ENCODE peak calls at places on chromosome 22, in six cellular contexts. V is COR-L47; Z is breast epithelium; A is T-helper 9 cell; C is activated CD8-positive, alpha-beta memory T cell treated with anti-CD3 and anti-CD28 coated beads, Interleukin-2, amount 50 U/mL, for 4 hours; Q is OCI-LY7. P is an unnamed sample.
A peak's percentile ranks its signal among the peaks of the same experiment; 100 is the strongest.

GRCh38 chr22:39214383-39215069 is 30.3 kb downstream of the PDGFB start:
- DNase-seq in V (no peak), Z (peak; percentile 62), A (no peak), C (no peak), Q (no peak), P (no peak)

GRCh38 chr22:44191036-44191454 is 10.3 kb downstream of the PARVG start:
- DNase-seq in V (no peak), Z (no peak), A (no peak), C (no peak), Q (no peak), P (no peak)

GRCh38 chr22:27992294-27993165 is 73.5 kb upstream of the PITPNB start:
- DNase-seq in V (no peak), Z (no peak), A (no peak), C (no peak), Q (no peak), P (peak; percentile 47)

GRCh38 chr22:35329114-35329847 is 29.6 kb downstream of the TOM1 start:
- DNase-seq in V (no peak), Z (no peak), A (no peak), C (no peak), Q (no peak), P (no peak)

GRCh38 chr22:49296561-49296960 is 531.1 kb downstream of the BRD1 start:
- DNase-seq in V (no peak), Z (peak; percentile 4), A (no peak), C (no peak), Q (no peak), P (peak; percentile 40)

GRCh38 chr22:45422237-45422983 is 8.9 kb downstream of the RIBC2 start:
- DNase-seq in V (no peak), Z (no peak), A (no peak), C (no peak), Q (no peak), P (no peak)

GRCh38 chr22:42662114-42663021 is 13.2 kb upstream of the CYB5R3 start:
- DNase-seq in V (peak; percentile 48), Z (peak; percentile 64), A (peak; percentile 87), C (peak; percentile 82), Q (peak; percentile 85), P (peak; percentile 85)

GRCh38 chr22:44336962-44337657 is 24.4 kb upstream of the SHISAL1 start:
- DNase-seq in V (peak; percentile 62), Z (no peak), A (no peak), C (no peak), Q (no peak), P (no peak)

GRCh38 chr22:49566141-49566541 is 261.5 kb downstream of the BRD1 start:
- DNase-seq in V (no peak), Z (no peak), A (no peak), C (no peak), Q (no peak), P (no peak)

GRCh38 chr22:35205956-35206355 is 51.3 kb upstream of the HMGXB4 start:
- DNase-seq in V (no peak), Z (no peak), A (no peak), C (no peak), Q (no peak), P (no peak)

GRCh38 chr22:28115426-28115825 is 196.4 kb upstream of the PITPNB start:
- DNase-seq in V (no peak), Z (no peak), A (no peak), C (no peak), Q (no peak), P (no peak)

GRCh38 chr22:46866591-46866990 is 104.1 kb downstream of the TBC1D22A start:
- DNase-seq in V (no peak), Z (no peak), A (no peak), C (no peak), Q (no peak), P (no peak)

GRCh38 chr22:19477321-19478085 is 1.5 kb downstream of the UFD1 start:
- DNase-seq in V (no peak), Z (no peak), A (no peak), C (no peak), Q (peak; percentile 43), P (no peak)

GRCh38 chr22:49330421-49331222 is 497.1 kb downstream of the BRD1 start:
- DNase-seq in V (no peak), Z (peak; percentile 12), A (no peak), C (no peak), Q (no peak), P (no peak)

GRCh38 chr22:50252081-50253045 is 1.3 kb upstream of the HDAC10 start:
- DNase-seq in V (peak; percentile 40), Z (peak; percentile 76), A (peak; percentile 57), C (peak; percentile 73), Q (peak; percentile 68), P (peak; percentile 77)

GRCh38 chr22:33922268-33922667 is 2.0 kb upstream of the LARGE1 start:
- DNase-seq in V (no peak), Z (peak; percentile 22), A (no peak), C (no peak), Q (peak; percentile 52), P (peak; percentile 36)

GRCh38 chr22:17944205-17944725 is 80.1 kb downstream of the MICAL3 start:
- DNase-seq in V (no peak), Z (no peak), A (no peak), C (no peak), Q (no peak), P (no peak)

GRCh38 chr22:20243545-20244249 is 24.4 kb downstream of the RTN4R start:
- DNase-seq in V (peak; percentile 94), Z (peak; percentile 25), A (peak; percentile 49), C (peak; percentile 44), Q (peak; percentile 44), P (peak; percentile 85)

GRCh38 chr22:38196791-38197429 is 4.9 kb upstream of the MAFF start:
- DNase-seq in V (no peak), Z (no peak), A (no peak), C (no peak), Q (no peak), P (no peak)

GRCh38 chr22:41487037-41487963 is 18.4 kb downstream of the ACO2 start:
- DNase-seq in V (no peak), Z (no peak), A (no peak), C (no peak), Q (no peak), P (no peak)

GRCh38 chr22:26170795-26171194 is 1.5 kb downstream of the SEZ6L start:
- DNase-seq in V (peak; percentile 59), Z (no peak), A (no peak), C (no peak), Q (no peak), P (no peak)

GRCh38 chr22:39994046-39994565 is 648 bp upstream of the FAM83F start:
- DNase-seq in V (no peak), Z (no peak), A (peak; percentile 7), C (peak; percentile 63), Q (no peak), P (no peak)

GRCh38 chr22:43293259-43293658 is 49.9 kb downstream of the SCUBE1 start:
- DNase-seq in V (no peak), Z (peak; percentile 47), A (no peak), C (no peak), Q (no peak), P (no peak)

GRCh38 chr22:29328566-29329500 is 13.3 kb upstream of the RASL10A start:
- DNase-seq in V (no peak), Z (no peak), A (no peak), C (no peak), Q (no peak), P (no peak)

GRCh38 chr22:22327723-22328122 is 83.1 kb downstream of the VPREB1 start:
- DNase-seq in V (no peak), Z (no peak), A (no peak), C (no peak), Q (no peak), P (no peak)